ENCODE peak calls at places on chromosomes 12 and 14, in eight cellular contexts. W, O, K, T, I, N, U and Z are unnamed samples.

GRCh38 chr12:65152012-65152411 is 17.4 kb upstream of the LEMD3 start:
- DNase-seq in W (no peak), O (no peak), K (no peak), T (no peak), I (no peak), N (peak), U (no peak), Z (no peak)

GRCh38 chr14:89000007-89000942 is 175.8 kb downstream of the TTC8 start:
- DNase-seq in W (no peak), O (no peak), K (peak), T (peak), I (peak), N (peak), U (peak), Z (peak)

GRCh38 chr12:129673807-129674206 is 230.0 kb downstream of the TMEM132D start:
- DNase-seq in W (no peak), O (no peak), K (no peak), T (no peak), I (no peak), N (no peak), U (no peak), Z (no peak)

GRCh38 chr14:84751745-84752144 is 778.2 kb upstream of the FLRT2 start:
- DNase-seq in W (no peak), O (no peak), K (no peak), T (no peak), I (no peak), N (no peak), U (no peak), Z (no peak)

GRCh38 chr14:23306412-23307145 is at the start of gene BCL2L2:
- DNase-seq in W (peak), O (peak), K (peak), T (peak), I (no peak), N (peak), U (peak), Z (peak)

GRCh38 chr14:69796797-69797500 is at the start of gene SLC10A1:
- DNase-seq in W (no peak), O (no peak), K (no peak), T (no peak), I (no peak), N (no peak), U (no peak), Z (no peak)

GRCh38 chr12:67433393-67434175 is 164.4 kb downstream of the CAND1 start:
- DNase-seq in W (no peak), O (no peak), K (peak), T (no peak), I (no peak), N (no peak), U (peak), Z (no peak)

GRCh38 chr12:94571556-94571955 is 78.8 kb downstream of the TMCC3 start:
- DNase-seq in W (no peak), O (no peak), K (no peak), T (no peak), I (no peak), N (peak), U (peak), Z (no peak)

GRCh38 chr12:6570264-6570887 is 2.3 kb upstream of the NOP2 start:
- DNase-seq in W (no peak), O (peak), K (peak), T (peak), I (no peak), N (no peak), U (peak), Z (peak)

GRCh38 chr14:20477211-20477876 is 8.1 kb downstream of the PNP start:
- DNase-seq in W (no peak), O (no peak), K (no peak), T (no peak), I (no peak), N (peak), U (peak), Z (peak)

GRCh38 chr12:118840399-118840798 is 140.9 kb upstream of the SRRM4 start:
- DNase-seq in W (no peak), O (no peak), K (no peak), T (no peak), I (no peak), N (no peak), U (no peak), Z (no peak)

GRCh38 chr14:43858981-43859380 is 648.1 kb downstream of the FSCB start:
- DNase-seq in W (no peak), O (no peak), K (no peak), T (no peak), I (no peak), N (no peak), U (no peak), Z (no peak)

GRCh38 chr12:10873374-10873773 is 10.7 kb downstream of the PRH1 start:
- DNase-seq in W (no peak), O (no peak), K (peak), T (no peak), I (no peak), N (no peak), U (peak), Z (no peak)

GRCh38 chr12:8156416-8156815 is 399 bp upstream of the ZNF705A start:
- DNase-seq in W (no peak), O (no peak), K (no peak), T (no peak), I (no peak), N (no peak), U (no peak), Z (no peak)

GRCh38 chr12:19778822-19779221 is 339.5 kb downstream of the AEBP2 start:
- DNase-seq in W (no peak), O (no peak), K (no peak), T (no peak), I (no peak), N (no peak), U (no peak), Z (no peak)

GRCh38 chr12:106114084-106115068 is 24.4 kb downstream of the NUAK1 start:
- DNase-seq in W (no peak), O (no peak), K (peak), T (no peak), I (no peak), N (peak), U (no peak), Z (no peak)

GRCh38 chr12:24795699-24796385 is 153.1 kb downstream of the BCAT1 start:
- DNase-seq in W (no peak), O (peak), K (no peak), T (no peak), I (no peak), N (peak), U (no peak), Z (peak)

GRCh38 chr12:71688961-71689570 is 3.2 kb downstream of the TMEM19 start:
- DNase-seq in W (no peak), O (no peak), K (no peak), T (no peak), I (no peak), N (no peak), U (no peak), Z (no peak)

GRCh38 chr12:70609739-70610491 is 27.3 kb downstream of the PTPRB start:
- DNase-seq in W (no peak), O (no peak), K (peak), T (peak), I (no peak), N (peak), U (no peak), Z (peak)

GRCh38 chr12:539540-540310 is 80.0 kb downstream of the B4GALNT3 start:
- DNase-seq in W (no peak), O (no peak), K (no peak), T (no peak), I (no peak), N (no peak), U (no peak), Z (no peak)

GRCh38 chr14:72894323-72894622 is 372 bp upstream of the DPF3 start:
- DNase-seq in W (no peak), O (no peak), K (no peak), T (no peak), I (no peak), N (no peak), U (no peak), Z (no peak)

GRCh38 chr14:72893636-72894322 is at the start of gene DPF3:
- DNase-seq in W (peak), O (peak), K (peak), T (peak), I (peak), N (peak), U (peak), Z (peak)

GRCh38 chr14:72892879-72893635 is 844 bp downstream of the DPF3 start:
- DNase-seq in W (no peak), O (peak), K (no peak), T (no peak), I (no peak), N (peak), U (peak), Z (peak)

GRCh38 chr14:72891666-72892102 is 2.2 kb downstream of the DPF3 start:
- DNase-seq in W (no peak), O (no peak), K (no peak), T (no peak), I (no peak), N (no peak), U (no peak), Z (no peak)

GRCh38 chr14:72892103-72892878 is 1.6 kb downstream of the DPF3 start:
- DNase-seq in W (no peak), O (peak), K (no peak), T (peak), I (no peak), N (peak), U (peak), Z (peak)
- TF ChIP-seq CTCF in W (no peak), O (no peak), K (peak), T (no peak), I (no peak), N (no peak), U (no peak), Z (no peak)

GRCh38 chr14:77023001-77023996 is 5.2 kb downstream of the IRF2BPL start:
- DNase-seq in W (no peak), O (no peak), K (peak), T (peak), I (no peak), N (peak), U (peak), Z (peak)
- TF ChIP-seq CTCF in W (peak), O (no peak), K (peak), T (peak), I (peak), N (peak), U (peak), Z (no peak)

DNA sequence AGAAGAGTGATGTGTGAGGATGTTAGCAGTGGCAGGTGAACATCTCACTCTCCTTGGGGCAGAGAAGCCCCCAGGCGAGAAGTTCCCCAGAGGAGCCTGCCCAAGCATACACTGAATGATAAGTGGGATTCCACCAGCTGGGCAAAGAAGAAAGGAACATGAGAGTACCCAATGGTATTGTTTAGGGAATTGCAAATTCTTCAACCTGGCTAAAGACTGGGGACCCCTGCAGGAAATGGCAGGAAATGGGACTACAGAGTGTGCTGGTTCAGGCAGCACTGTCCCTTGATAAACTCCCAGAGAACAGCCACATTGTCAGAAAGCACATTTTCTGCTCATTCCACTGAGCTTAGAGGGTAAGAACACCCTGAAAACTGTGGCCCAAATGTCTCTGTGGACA is 121.3 kb downstream of the RPS29 start:
- DNase-seq in W (peak), O (no peak), K (no peak), T (peak), I (no peak), N (no peak), U (no peak), Z (no peak)
- TF ChIP-seq CTCF in W (peak), O (no peak), K (no peak), T (peak), I (peak), N (no peak), U (peak), Z (peak)

DNA sequence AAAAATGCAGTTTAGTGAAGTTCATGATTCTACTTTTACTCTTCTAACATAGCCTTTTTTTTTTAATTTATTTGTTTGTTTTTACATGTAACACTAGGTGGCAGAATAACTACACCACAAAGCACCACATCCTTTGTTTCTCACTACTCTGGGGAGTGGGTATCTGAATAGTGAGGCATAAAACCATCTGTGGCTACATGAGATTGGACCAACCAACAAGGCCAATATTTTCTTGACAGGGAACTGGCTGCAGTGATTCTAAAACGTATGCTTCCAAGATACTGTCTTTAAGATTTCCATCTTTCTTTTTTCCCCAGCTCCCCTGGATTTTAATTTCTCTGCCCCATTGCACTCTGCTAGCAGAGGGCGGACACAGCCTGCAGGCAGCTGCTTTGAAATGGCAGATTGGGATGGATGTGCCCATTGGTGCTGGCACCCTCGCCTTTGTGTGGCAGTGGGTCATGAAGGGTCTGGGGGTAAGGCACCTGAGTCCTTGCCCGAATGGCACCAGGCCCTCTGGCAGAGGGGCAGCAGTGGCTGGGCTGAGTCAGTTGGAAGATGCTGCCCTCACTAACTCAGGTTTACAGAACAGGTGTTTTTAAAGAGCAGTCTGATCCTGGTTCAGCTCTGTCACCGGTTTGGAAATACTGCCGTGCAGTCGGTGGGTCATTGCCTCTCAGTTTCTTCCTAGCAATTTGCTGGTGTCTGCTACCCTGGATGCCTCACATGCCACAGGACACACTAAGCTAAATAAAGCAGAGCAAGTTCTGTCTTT is 429.1 kb downstream of the RAD51B start:
- DNase-seq in W (no peak), O (peak), K (peak), T (no peak), I (no peak), N (peak), U (peak), Z (no peak)
- TF ChIP-seq CTCF in W (peak), O (peak), K (peak), T (peak), I (peak), N (peak), U (peak), Z (peak)

GRCh38 chr12:124970647-124971402 is 18.1 kb downstream of the DHX37 start:
- DNase-seq in W (no peak), O (no peak), K (no peak), T (no peak), I (no peak), N (no peak), U (no peak), Z (no peak)
- TF ChIP-seq CTCF in W (no peak), O (no peak), K (no peak), T (no peak), I (no peak), N (no peak), U (no peak), Z (no peak)

DNA sequence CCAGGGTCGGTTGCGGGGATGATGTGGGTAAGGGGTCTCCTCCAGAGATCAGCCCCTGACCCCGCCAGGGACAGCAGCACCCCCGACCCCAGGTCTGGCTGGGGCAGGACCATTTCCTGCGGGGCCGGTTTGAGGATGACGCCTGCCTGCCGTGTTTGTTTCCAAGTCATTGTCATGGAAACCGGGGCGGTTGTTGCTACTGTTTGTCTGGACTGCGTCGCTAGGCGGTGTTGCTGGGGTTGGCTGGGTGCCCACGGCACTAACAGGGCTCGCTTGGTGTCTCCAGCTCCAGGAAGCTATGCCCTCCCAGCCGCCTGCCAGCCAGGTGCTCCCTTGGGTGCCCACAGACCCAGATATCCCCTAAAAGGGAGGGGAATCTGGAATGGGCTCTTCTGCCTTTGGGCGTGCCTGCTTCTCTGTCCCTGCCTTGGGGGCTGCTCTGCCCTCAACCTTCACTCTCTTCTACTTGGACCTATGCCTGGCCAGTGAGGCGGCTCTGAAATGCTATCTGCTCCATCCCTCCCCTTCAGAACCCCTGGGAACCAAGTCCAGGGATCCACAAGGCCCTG is 4.7 kb upstream of the CRIP1 start:
- DNase-seq in W (no peak), O (peak), K (peak), T (peak), I (peak), N (peak), U (peak), Z (peak)
- TF ChIP-seq CTCF in W (peak), O (no peak), K (peak), T (peak), I (no peak), N (peak), U (peak), Z (no peak)